ENCODE peak calls at places on chromosomes 6 and 20, in eight cellular contexts. C is psoas muscle, H is T-helper 22 cell, N is lower leg skin, V is H54, M is IMR-90, Z is AG10803, R is lung microvascular endothelial cell. Q is an unnamed sample.
A peak's percentile ranks its signal among the peaks of the same experiment; 100 is the strongest.

GRCh38 chr20:43691928-43692524 is 25.1 kb downstream of the MYBL2 start:
- DNase-seq in H (no peak), Z (peak; percentile 36), V (peak; percentile 59), C (no peak), M (peak; percentile 18), N (no peak), R (peak; percentile 38), Q (peak; percentile 60)

GRCh38 chr6:35023091-35023490 is 118.0 kb downstream of the TCP11 start:
- DNase-seq in H (no peak), M (no peak), V (no peak), Z (no peak), C (no peak), R (no peak), N (no peak), Q (no peak)

GRCh38 chr6:82084324-82084920 is 163.1 kb downstream of the IBTK start:
- DNase-seq in N (no peak), Z (no peak), M (no peak), C (no peak), H (no peak), R (no peak), V (no peak), Q (no peak)

GRCh38 chr6:52359403-52359802 is 2.5 kb upstream of the PAQR8 start:
- DNase-seq in H (no peak), Z (no peak), R (no peak), N (no peak), M (peak; percentile 50), V (no peak), C (no peak), Q (no peak)

GRCh38 chr20:32484221-32485125 is 100.7 kb downstream of the NOL4L start:
- DNase-seq in R (peak; percentile 34), H (no peak), V (no peak), M (no peak), N (no peak), C (peak; percentile 61), Z (no peak), Q (peak; percentile 55)

GRCh38 chr20:2402271-2402980 is 21.7 kb downstream of the TGM6 start:
- DNase-seq in N (no peak), V (peak; percentile 18), C (no peak), M (peak; percentile 51), Z (peak; percentile 71), R (peak; percentile 68), H (no peak), Q (peak; percentile 70)

GRCh38 chr6:153436346-153436745 is 305.3 kb upstream of the RGS17 start:
- DNase-seq in H (no peak), R (no peak), V (no peak), Z (no peak), M (no peak), N (no peak), C (no peak), Q (no peak)

GRCh38 chr6:96520039-96520850 is 1.4 kb upstream of the UFL1 start:
- DNase-seq in N (no peak), C (no peak), Z (no peak), R (peak; percentile 22), H (no peak), M (peak; percentile 35), V (no peak), Q (peak; percentile 44)

GRCh38 chr6:112503210-112503609 is 156.1 kb downstream of the RFPL4B start:
- DNase-seq in M (no peak), H (no peak), V (no peak), N (no peak), R (no peak), C (no peak), Z (no peak), Q (no peak)

GRCh38 chr6:30572078-30572605 is 900 bp downstream of the ABCF1 start:
- DNase-seq in Z (no peak), R (no peak), V (no peak), N (no peak), C (no peak), H (no peak), M (no peak), Q (no peak)

GRCh38 chr20:62885808-62886708 is 24.4 kb upstream of the TCFL5 start:
- DNase-seq in R (no peak), M (no peak), H (no peak), C (peak; percentile 26), N (no peak), Z (no peak), V (no peak), Q (no peak)

GRCh38 chr6:159467473-159468041 is 225.5 kb downstream of the SOD2 start:
- DNase-seq in N (no peak), R (no peak), Z (peak; percentile 32), M (no peak), V (no peak), C (no peak), H (no peak), Q (no peak)

GRCh38 chr20:10469599-10469998 is 34.5 kb downstream of the SLX4IP start:
- DNase-seq in N (no peak), M (peak; percentile 87), R (peak; percentile 90), V (peak; percentile 16), H (no peak), Z (peak; percentile 88), C (no peak), Q (peak; percentile 92)

GRCh38 chr20:45061244-45061643 is 39.7 kb downstream of the KCNS1 start:
- DNase-seq in V (peak; percentile 79), N (no peak), C (no peak), Z (peak; percentile 89), M (peak; percentile 93), H (no peak), R (peak; percentile 90), Q (peak; percentile 69)